ENCODE peak calls at places on chromosome 10, in ten cellular contexts. H, T, I, A, W, G, D, S, P and M are unnamed samples.

GRCh38 chr10:13716161-13717071 is 129.7 kb downstream of the PRPF18 start:
- DNase-seq in H (no peak), W (no peak), A (no peak), D (peak; percentile 74), G (no peak), S (no peak), T (peak; percentile 88), P (peak; percentile 56), I (no peak), M (no peak)

GRCh38 chr10:17425584-17426262 is 28.7 kb downstream of the ST8SIA6 start:
- DNase-seq in T (no peak), D (no peak), S (no peak), H (no peak), A (no peak), G (no peak), W (no peak), P (no peak), I (no peak), M (peak; percentile 28)

GRCh38 chr10:6408799-6409198 is 171.3 kb downstream of the PRKCQ start:
- DNase-seq in H (no peak), G (no peak), T (no peak), A (no peak), I (no peak), P (no peak), S (no peak), W (no peak), D (no peak), M (no peak)

GRCh38 chr10:102395677-102396197 is at the start of gene NFKB2:
- DNase-seq in T (no peak), W (no peak), S (no peak), A (no peak), H (no peak), G (no peak), I (no peak), P (no peak), D (no peak), M (no peak)

GRCh38 chr10:43867667-43868361 is 219.1 kb upstream of the ZNF32 start:
- DNase-seq in I (no peak), W (no peak), P (no peak), H (no peak), A (no peak), T (peak; percentile 77), S (no peak), D (no peak), G (no peak), M (no peak)

GRCh38 chr10:124447741-124448466 is 1.9 kb downstream of the NKX1-2 start:
- DNase-seq in I (no peak), A (no peak), D (no peak), H (no peak), P (no peak), G (peak; percentile 44), S (no peak), T (no peak), W (peak; percentile 62), M (no peak)

GRCh38 chr10:95964786-95965185 is 57.0 kb downstream of the CC2D2B start:
- DNase-seq in S (no peak), I (no peak), A (no peak), H (no peak), W (no peak), P (no peak), D (no peak), G (no peak), T (peak; percentile 9), M (no peak)

GRCh38 chr10:17470246-17470645 is 15.9 kb upstream of the ST8SIA6 start:
- DNase-seq in A (no peak), S (no peak), G (no peak), P (no peak), I (no peak), D (no peak), H (no peak), T (no peak), W (no peak), M (no peak)

GRCh38 chr10:24891823-24892222 is 60.6 kb downstream of the PRTFDC1 start:
- DNase-seq in A (no peak), I (no peak), S (peak; percentile 46), D (peak; percentile 72), P (no peak), H (no peak), T (peak; percentile 82), W (no peak), G (no peak), M (no peak)

GRCh38 chr10:129280103-129280502 is 186.9 kb upstream of the MGMT start:
- DNase-seq in P (no peak), T (no peak), G (no peak), S (no peak), W (no peak), D (no peak), I (no peak), H (no peak), A (no peak), M (no peak)

GRCh38 chr10:59513558-59513957 is 151.2 kb upstream of the FAM13C start:
- DNase-seq in A (no peak), S (no peak), P (no peak), H (no peak), G (no peak), D (no peak), T (peak; percentile 55), I (no peak), W (no peak), M (no peak)

GRCh38 chr10:131125511-131126225 is 185.9 kb downstream of the TCERG1L start:
- DNase-seq in D (no peak), P (no peak), A (no peak), W (no peak), I (no peak), T (no peak), H (no peak), G (no peak), S (no peak), M (no peak)
- H3K9me3 ChIP-seq in D (peaks cover 77% of the 10 kb centered on the region), P (no peaks in the 10 kb centered on the region), A (no peaks in the 10 kb centered on the region), W (no peaks in the 10 kb centered on the region), I (no peaks in the 10 kb centered on the region), T (no peaks in the 10 kb centered on the region), H (no peaks in the 10 kb centered on the region), G (no peaks in the 10 kb centered on the region), S (peaks cover 4% of the 10 kb centered on the region), M (no peaks in the 10 kb centered on the region)

GRCh38 chr10:51786684-51787035 is 87.3 kb upstream of the CSTF2T start:
- DNase-seq in G (no peak), H (no peak), I (no peak), S (no peak), A (no peak), D (no peak), T (no peak), P (no peak), W (no peak), M (no peak)

GRCh38 chr10:51788270-51788669 is 88.9 kb upstream of the CSTF2T start:
- DNase-seq in A (no peak), H (no peak), D (no peak), T (no peak), G (no peak), P (no peak), I (no peak), S (no peak), W (no peak), M (no peak)

GRCh38 chr10:51789903-51790302 is 90.5 kb upstream of the CSTF2T start:
- DNase-seq in G (no peak), S (no peak), H (no peak), W (no peak), A (no peak), T (no peak), D (no peak), I (no peak), P (no peak), M (no peak)

GRCh38 chr10:51786016-51786683 is 86.8 kb upstream of the CSTF2T start:
- DNase-seq in W (no peak), H (no peak), P (no peak), A (no peak), I (no peak), T (no peak), S (no peak), D (no peak), G (no peak), M (no peak)

DNA sequence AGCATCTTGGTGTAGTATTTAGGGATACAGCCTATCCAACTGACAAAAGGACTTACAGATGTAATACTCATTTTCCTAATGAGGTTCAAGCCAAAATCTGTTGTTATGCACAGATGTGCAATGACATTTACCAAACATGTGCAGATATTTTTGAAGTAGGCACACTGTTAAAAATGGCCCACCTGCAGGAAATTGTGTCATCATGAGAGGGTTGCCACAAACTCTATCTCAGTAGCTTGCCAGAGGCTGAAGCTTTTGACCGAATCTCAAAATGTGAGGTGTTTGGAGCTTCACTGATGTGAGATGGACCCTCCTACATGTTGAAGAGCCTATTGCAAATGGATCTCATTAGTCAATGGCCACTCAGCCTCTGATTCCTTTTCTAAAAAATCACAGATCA is 89.7 kb upstream of the CSTF2T start:
- DNase-seq in A (no peak), S (no peak), I (no peak), W (no peak), G (no peak), H (no peak), P (no peak), T (no peak), D (no peak), M (no peak)
- H3K27ac ChIP-seq in A (no peak overlapping the region), S (no peak overlapping the region), I (no peak overlapping the region), W (no peak overlapping the region), G (no peak overlapping the region), H (no peak overlapping the region), P (no peak overlapping the region), T (no peak overlapping the region), D (no peak overlapping the region), M (no peak overlapping the region)

GRCh38 chr10:72096115-72097000 is 8.0 kb upstream of the SPOCK2 start:
- DNase-seq in S (peak; percentile 60), H (no peak), A (no peak), G (no peak), D (no peak), P (no peak), I (no peak), T (peak; percentile 86), W (peak; percentile 32), M (no peak)
- TF ChIP-seq CTCF in S (no peak), H (no peak), A (no peak), G (peak; percentile 22), D (peak; percentile 30), P (no peak), I (no peak), T (no peak), W (no peak), M (no peak)

GRCh38 chr10:37821237-37821636 is 36.2 kb downstream of the ZNF248 start:
- DNase-seq in S (no peak), G (no peak), T (no peak), D (no peak), I (no peak), H (no peak), A (no peak), P (no peak), W (no peak), M (no peak)
- H3K9me3 ChIP-seq in S (peaks cover 84% of the 10 kb centered on the region), G (no peaks in the 10 kb centered on the region), T (no peaks in the 10 kb centered on the region), D (peaks cover 19% of the 10 kb centered on the region), I (peaks cover 49% of the 10 kb centered on the region), H (peaks cover 33% of the 10 kb centered on the region), A (no peaks in the 10 kb centered on the region), P (peaks cover 3% of the 10 kb centered on the region), W (peaks cover 12% of the 10 kb centered on the region), M (peaks cover 61% of the 10 kb centered on the region)

DNA sequence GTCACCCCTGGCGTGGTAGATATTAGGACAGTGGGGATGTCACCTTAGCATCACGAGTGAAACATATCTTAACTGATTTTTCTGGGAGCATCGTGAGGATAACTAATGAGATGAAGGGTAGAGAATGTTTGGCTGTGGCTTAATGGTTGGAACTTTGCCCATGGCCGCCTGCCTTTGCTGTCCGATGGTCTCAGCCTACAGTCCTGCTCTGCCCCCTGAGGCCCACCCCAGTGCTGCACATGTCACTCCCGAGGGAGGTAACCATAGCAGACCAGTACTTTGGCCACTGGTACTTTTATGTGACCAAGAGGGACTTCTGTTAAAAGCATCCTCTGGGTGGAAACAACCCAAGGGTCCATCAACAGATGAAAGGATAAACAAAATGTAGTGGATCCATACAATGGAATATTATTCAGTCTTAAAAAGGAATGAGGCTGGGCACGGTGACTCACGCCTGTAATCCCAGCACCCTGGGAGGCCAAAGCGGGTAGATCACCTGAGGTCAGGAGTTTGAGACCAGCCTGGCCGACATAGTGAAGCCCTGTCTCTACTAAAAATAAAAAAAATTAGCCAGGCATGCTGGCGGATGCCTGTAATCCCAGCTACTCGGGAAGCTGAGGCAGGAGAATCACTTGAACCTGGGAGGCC is 58.4 kb downstream of the TACR2 start:
- DNase-seq in W (no peak), P (no peak), G (no peak), H (no peak), T (no peak), I (no peak), A (no peak), D (no peak), S (no peak), M (no peak)
- H3K27ac ChIP-seq in W (no peak overlapping the region), P (no peak overlapping the region), G (no peak overlapping the region), H (no peak overlapping the region), T (no peak overlapping the region), I (no peak overlapping the region), A (no peak overlapping the region), D (no peak overlapping the region), S (no peak overlapping the region), M (peak overlapping the region; percentile 34)